ENCODE peak calls at places on chromosomes 6 and 20, in four cellular contexts. Z, A, H and D are unnamed samples.

GRCh38 chr20:4875578-4876067 is 125.7 kb downstream of the SLC23A2 start:
- DNase-seq in A (no peak), Z (no peak), H (no peak), D (no peak)

GRCh38 chr20:7025635-7026034 is 258.1 kb downstream of the BMP2 start:
- DNase-seq in H (no peak), A (no peak), Z (no peak), D (no peak)

GRCh38 chr20:20824924-20825584 is 112.6 kb upstream of the RALGAPA2 start:
- DNase-seq in Z (no peak), H (peak; percentile 77), A (peak; percentile 72), D (peak; percentile 29)

GRCh38 chr20:21100590-21101452 is 5.3 kb downstream of the LINC00237 start:
- DNase-seq in H (no peak), A (no peak), Z (no peak), D (no peak)

GRCh38 chr6:107622269-107622668 is 132.4 kb downstream of the SOBP start:
- DNase-seq in A (no peak), H (no peak), Z (no peak), D (no peak)

GRCh38 chr6:24680582-24680981 is 13.7 kb downstream of the ACOT13 start:
- DNase-seq in H (no peak), Z (no peak), A (no peak), D (peak; percentile 12)

GRCh38 chr20:58216334-58216733 is 12.1 kb downstream of the ANKRD60 start:
- DNase-seq in Z (no peak), H (no peak), A (no peak), D (no peak)

GRCh38 chr6:155125916-155126315 is 130.8 kb downstream of the TIAM2 start:
- DNase-seq in A (no peak), Z (no peak), H (no peak), D (no peak)

GRCh38 chr6:70874181-70874913 is 82.5 kb downstream of the B3GAT2 start:
- DNase-seq in H (no peak), A (no peak), Z (no peak), D (no peak)

GRCh38 chr6:25652007-25652515 is at the start of gene SCGN:
- DNase-seq in A (peak; percentile 64), H (peak; percentile 89), Z (no peak), D (peak; percentile 41)

GRCh38 chr6:69146385-69146784 is 511.3 kb downstream of the ADGRB3 start:
- DNase-seq in H (no peak), A (no peak), Z (no peak), D (no peak)

GRCh38 chr6:6569043-6569442 is 19.5 kb upstream of the LY86 start:
- DNase-seq in A (no peak), H (no peak), Z (no peak), D (no peak)

GRCh38 chr6:128929869-128930268 is 46.9 kb downstream of the LAMA2 start:
- DNase-seq in A (no peak), H (no peak), Z (no peak), D (no peak)

GRCh38 chr6:41700577-41701347 is 34.6 kb downstream of the TFEB start:
- DNase-seq in A (no peak), Z (no peak), H (no peak), D (no peak)
- TF ChIP-seq CTCF in A (no peak), Z (no peak), H (no peak), D (no peak)

GRCh38 chr20:1524004-1524403 is 32.8 kb upstream of the SIRPB2 start:
- DNase-seq in A (no peak), Z (no peak), H (no peak), D (no peak)
- H3K4me3 ChIP-seq in A (no peak overlapping the region), Z (no peak overlapping the region), H (no peak overlapping the region), D (no peak overlapping the region)

GRCh38 chr6:56479381-56479780 is 163.3 kb downstream of the DST start:
- DNase-seq in Z (no peak), A (no peak), H (no peak), D (no peak)
- H3K36me3 ChIP-seq in Z (peaks cover 59% of the 10 kb centered on the region), A (peaks cover 78% of the 10 kb centered on the region), H (peaks cover 3% of the 10 kb centered on the region), D (peaks cover 9% of the 10 kb centered on the region)

DNA sequence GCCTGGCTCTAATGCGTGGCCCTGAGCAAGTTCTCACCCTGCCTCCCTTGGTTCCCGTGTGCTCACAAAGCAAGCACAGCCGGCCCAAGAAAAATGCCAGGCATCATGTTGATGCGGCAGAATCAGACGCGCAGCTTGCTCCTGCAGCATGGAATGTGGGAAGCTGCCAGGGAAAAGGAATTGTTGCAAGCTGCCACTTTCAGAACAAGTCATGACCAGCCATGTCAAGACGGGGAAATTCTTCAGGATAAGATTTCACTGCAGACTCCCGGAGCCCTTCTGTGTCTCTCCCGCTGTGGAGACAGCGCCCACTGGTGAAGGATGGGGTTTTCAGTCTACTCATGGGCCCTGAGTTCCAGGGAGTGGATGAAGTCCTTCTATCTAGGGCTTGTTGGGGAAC is 4.6 kb downstream of the DACT2 start:
- DNase-seq in H (peak; percentile 63), A (no peak), Z (no peak), D (peak; percentile 90)
- TF ChIP-seq CTCF in H (peak; percentile 47), A (no peak), Z (peak; percentile 31), D (peak; percentile 56)

GRCh38 chr6:89410231-89411018 is 1.6 kb downstream of the RRAGD start:
- DNase-seq in H (no peak), A (no peak), Z (no peak), D (no peak)
- H3K4me3 ChIP-seq in H (peak overlapping the region; percentile 93), A (peak overlapping the region; percentile 79), Z (peak overlapping the region; percentile 94), D (peak overlapping the region; percentile 53)

GRCh38 chr6:109370792-109371191 is 11.5 kb downstream of the CD164 start:
- DNase-seq in A (no peak), Z (no peak), H (no peak), D (no peak)

GRCh38 chr6:109373333-109373732 is 8.9 kb downstream of the CD164 start:
- DNase-seq in A (no peak), Z (no peak), H (no peak), D (no peak)

GRCh38 chr6:109370336-109370735 is 11.9 kb downstream of the CD164 start:
- DNase-seq in Z (no peak), H (no peak), A (no peak), D (no peak)

GRCh38 chr6:109373762-109374161 is 8.5 kb downstream of the CD164 start:
- DNase-seq in Z (no peak), H (no peak), A (no peak), D (no peak)

GRCh38 chr6:109372070-109372585 is 10.1 kb downstream of the CD164 start:
- DNase-seq in H (no peak), Z (no peak), A (no peak), D (no peak)
- H3K36me3 ChIP-seq in H (peaks cover 3% of the 10 kb centered on the region), Z (peaks cover 40% of the 10 kb centered on the region), A (peaks cover 88% of the 10 kb centered on the region), D (peaks cover 11% of the 10 kb centered on the region)

GRCh38 chr6:52104979-52105378 is 17.6 kb upstream of the PKHD1 start:
- DNase-seq in H (no peak), A (no peak), Z (no peak), D (no peak)
- TF ChIP-seq CTCF in H (peak; percentile 6), A (no peak), Z (no peak), D (no peak)

GRCh38 chr20:13220194-13220856 is 749 bp upstream of the ISM1 start:
- DNase-seq in Z (no peak), H (peak; percentile 53), A (peak; percentile 88), D (peak; percentile 15)

GRCh38 chr20:13220857-13221297 is at the start of gene ISM1:
- DNase-seq in H (peak; percentile 37), Z (no peak), A (no peak), D (no peak)

GRCh38 chr20:13222319-13222716 is 1.2 kb downstream of the ISM1 start:
- DNase-seq in H (no peak), Z (no peak), A (no peak), D (no peak)

GRCh38 chr20:13221673-13222318 is 722 bp downstream of the ISM1 start:
- DNase-seq in H (peak; percentile 79), Z (no peak), A (peak; percentile 71), D (peak; percentile 46)

DNA sequence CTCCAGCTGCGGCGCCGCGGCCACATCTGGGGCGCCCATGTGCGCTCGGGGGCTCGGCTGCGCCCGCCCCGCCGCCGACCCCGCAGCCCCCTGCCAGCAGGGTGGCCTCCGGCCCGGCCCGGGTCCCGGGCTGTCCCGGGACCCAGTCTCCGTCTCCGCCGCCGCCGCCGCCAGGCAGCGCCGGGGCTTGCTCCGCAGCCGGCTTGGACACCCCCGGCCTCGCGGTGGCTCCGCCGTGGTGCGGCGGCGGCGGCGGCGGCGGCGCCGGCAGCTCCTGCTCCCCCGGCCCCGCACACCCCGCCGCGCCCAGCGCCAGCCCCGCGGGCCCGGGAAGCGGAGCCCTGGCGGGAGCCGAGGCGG is 219 bp downstream of the ISM1 start:
- DNase-seq in A (no peak), H (no peak), Z (no peak), D (no peak)
- H3K4me3 ChIP-seq in A (peak overlapping the region; percentile 81), H (peak overlapping the region; percentile 65), Z (peak overlapping the region; percentile 64), D (peak overlapping the region; percentile 49)